ENCODE peak calls at places on chromosomes 13 and 19, in four cellular contexts. J is HepG2, U is GM23338, X is K562. N is an unnamed sample.

GRCh38 chr19:50894478-50895356 is 16.5 kb downstream of the KLK4 start:
- DNase-seq in J (no peak), U (no peak), X (no peak), N (no peak)

GRCh38 chr19:50313812-50314536 is 15.2 kb downstream of the KCNC3 start:
- DNase-seq in J (no peak), U (peak; percentile 93), X (no peak), N (no peak)

GRCh38 chr19:51441410-51442390 is 16.6 kb downstream of the SIGLEC8 start:
- DNase-seq in J (no peak), U (no peak), X (peak; percentile 53), N (no peak)

GRCh38 chr19:45591004-45591637 is 6.5 kb upstream of the OPA3 start:
- DNase-seq in J (peak; percentile 64), U (peak; percentile 88), X (peak; percentile 80), N (peak; percentile 34)

GRCh38 chr19:16363133-16363851 is 38.7 kb downstream of the KLF2 start:
- DNase-seq in J (no peak), U (no peak), X (no peak), N (no peak)

GRCh38 chr13:113153810-113154748 is 4.4 kb upstream of the PROZ start:
- DNase-seq in J (peak; percentile 49), U (peak; percentile 64), X (peak; percentile 74), N (peak; percentile 63)

GRCh38 chr19:42529248-42529764 is 1.0 kb upstream of the CEACAM1 start:
- DNase-seq in J (peak; percentile 78), U (peak; percentile 69), X (peak; percentile 78), N (peak; percentile 34)

GRCh38 chr13:21730186-21730880 is 59.5 kb downstream of the FGF9 start:
- DNase-seq in J (no peak), U (no peak), X (no peak), N (no peak)

GRCh38 chr19:3720533-3720917 is 12.3 kb downstream of the TJP3 start:
- DNase-seq in J (no peak), U (peak; percentile 41), X (peak; percentile 48), N (no peak)

GRCh38 chr19:45451181-45451849 is 16.5 kb upstream of the FOSB start:
- DNase-seq in J (no peak), U (peak; percentile 53), X (no peak), N (peak; percentile 53)

GRCh38 chr13:30551194-30551593 is 66.5 kb upstream of the USPL1 start:
- DNase-seq in J (peak; percentile 29), U (peak; percentile 70), X (no peak), N (no peak)

GRCh38 chr19:18412610-18413239 is 6.5 kb upstream of the SSBP4 start:
- DNase-seq in J (no peak), U (peak; percentile 30), X (no peak), N (no peak)

GRCh38 chr19:33564836-33565338 is 43.3 kb upstream of the PEPD start:
- DNase-seq in J (no peak), U (peak; percentile 17), X (no peak), N (no peak)

GRCh38 chr13:51632643-51633357 is 48.5 kb downstream of the WDFY2 start:
- DNase-seq in J (peak; percentile 77), U (peak; percentile 54), X (no peak), N (no peak)

GRCh38 chr19:16373539-16373938 is 48.9 kb downstream of the KLF2 start:
- DNase-seq in J (peak; percentile 70), U (no peak), X (no peak), N (peak; percentile 94)

GRCh38 chr19:778910-779653 is 18.2 kb upstream of the PTBP1 start:
- DNase-seq in J (peak; percentile 81), U (peak; percentile 49), X (no peak), N (peak; percentile 97)

GRCh38 chr13:40764587-40765403 is 6.2 kb downstream of the MRPS31 start:
- DNase-seq in J (no peak), U (no peak), X (no peak), N (peak; percentile 95)

GRCh38 chr13:102812616-102813287 is 13.8 kb downstream of the BIVM start:
- DNase-seq in J (no peak), U (peak; percentile 32), X (no peak), N (no peak)

GRCh38 chr13:62387642-62388041 is 972.0 kb upstream of the PCDH20 start:
- DNase-seq in J (no peak), U (peak; percentile 51), X (no peak), N (no peak)

GRCh38 chr13:38483623-38484022 is 134.0 kb downstream of the UFM1 start:
- DNase-seq in J (no peak), U (no peak), X (no peak), N (no peak)

GRCh38 chr13:112056284-112056727 is 10.6 kb upstream of the SOX1 start:
- DNase-seq in J (no peak), U (peak; percentile 88), X (no peak), N (no peak)

GRCh38 chr13:114323349-114323748 is 9.0 kb downstream of the CHAMP1 start:
- DNase-seq in J (no peak), U (no peak), X (no peak), N (no peak)

GRCh38 chr19:7318176-7318575 is 24.0 kb upstream of the INSR start:
- DNase-seq in J (no peak), U (no peak), X (no peak), N (no peak)

GRCh38 chr13:100442095-100442832 is 146.3 kb downstream of the GGACT start:
- DNase-seq in J (no peak), U (peak; percentile 37), X (no peak), N (no peak)

GRCh38 chr19:45403781-45404556 is 900 bp downstream of the PPP1R13L start:
- DNase-seq in J (peak; percentile 70), U (peak; percentile 95), X (peak; percentile 71), N (no peak)

GRCh38 chr19:30482956-30483355 is 110.8 kb downstream of the ZNF536 start:
- DNase-seq in J (no peak), U (no peak), X (no peak), N (no peak)

GRCh38 chr13:25678398-25678797 is 306.6 kb downstream of the ATP8A2 start:
- DNase-seq in J (no peak), U (no peak), X (no peak), N (no peak)

GRCh38 chr19:19372656-19373416 is 32.6 kb upstream of the GATAD2A start:
- DNase-seq in J (peak; percentile 90), U (peak; percentile 65), X (peak; percentile 69), N (no peak)

GRCh38 chr13:80171096-80171495 is 169.8 kb downstream of the SPRY2 start:
- DNase-seq in J (no peak), U (no peak), X (no peak), N (no peak)

GRCh38 chr13:100523994-100524393 is 64.6 kb downstream of the GGACT start:
- DNase-seq in J (no peak), U (no peak), X (no peak), N (no peak)

GRCh38 chr19:1874554-1875185 is 10.6 kb downstream of the ABHD17A start:
- DNase-seq in J (no peak), U (no peak), X (no peak), N (no peak)

GRCh38 chr13:91017031-91017668 is 330.3 kb upstream of the MIR17HG start:
- DNase-seq in J (no peak), U (peak; percentile 64), X (peak; percentile 96), N (peak; percentile 27)

GRCh38 chr19:51091895-51092873 is 9.5 kb upstream of the KLK14 start:
- DNase-seq in J (no peak), U (no peak), X (no peak), N (no peak)

GRCh38 chr19:52992109-52993004 is 21.4 kb upstream of the ERVV-1 start:
- DNase-seq in J (no peak), U (peak; percentile 46), X (peak; percentile 46), N (no peak)

GRCh38 chr13:28609936-28610335 is 49.0 kb upstream of the POMP start:
- DNase-seq in J (no peak), U (no peak), X (no peak), N (peak; percentile 42)

GRCh38 chr13:81393686-81394085 is 1052.8 kb upstream of the SPRY2 start:
- DNase-seq in J (no peak), U (peak; percentile 32), X (no peak), N (no peak)

GRCh38 chr19:4971424-4971793 is 2.5 kb downstream of the KDM4B start:
- DNase-seq in J (peak; percentile 59), U (peak; percentile 82), X (peak; percentile 67), N (no peak)

GRCh38 chr19:17718988-17719711 is at the start of gene MAP1S:
- DNase-seq in J (peak; percentile 45), U (peak; percentile 95), X (peak; percentile 87), N (peak; percentile 40)

DNA sequence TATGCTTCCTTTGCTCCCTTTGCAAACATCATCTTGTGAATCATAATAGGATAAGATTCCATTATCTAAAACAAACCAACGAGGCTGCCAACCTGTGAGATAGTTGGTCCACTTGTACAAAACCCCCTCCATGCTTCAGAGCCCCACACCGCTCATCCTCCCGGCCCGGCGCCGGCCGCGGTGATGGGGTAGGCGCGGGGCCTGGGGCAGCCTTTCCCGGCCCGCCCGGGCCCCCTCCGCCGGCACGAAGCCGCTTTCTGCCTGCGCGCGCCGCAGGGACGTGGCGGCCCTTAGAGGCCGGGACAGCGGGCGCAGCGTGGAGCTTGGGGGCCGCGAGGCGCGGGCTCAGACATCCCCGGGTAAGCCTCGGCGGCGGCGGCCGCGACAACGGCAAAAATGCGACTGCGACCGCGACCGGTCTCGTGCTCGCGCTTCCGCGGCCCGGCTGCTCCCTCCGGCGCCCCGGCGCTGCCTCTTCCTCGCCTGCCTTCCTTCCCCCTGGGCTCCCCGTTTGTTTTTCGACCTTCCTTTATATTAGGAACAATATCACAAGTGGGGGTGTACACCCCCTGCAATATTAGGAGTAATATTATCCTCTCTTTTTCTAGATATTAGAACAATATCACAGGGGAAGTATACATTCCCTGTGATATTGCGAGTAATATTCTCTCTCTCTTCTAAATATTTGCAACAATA is 54.0 kb upstream of the CEACAM21 start:
- DNase-seq in J (no peak), U (peak; percentile 51), X (no peak), N (no peak)
- TF ChIP-seq EZH2 in J (peak; percentile 80), U (peak; percentile 76), X (no peak), N (peak; percentile 44)

DNA sequence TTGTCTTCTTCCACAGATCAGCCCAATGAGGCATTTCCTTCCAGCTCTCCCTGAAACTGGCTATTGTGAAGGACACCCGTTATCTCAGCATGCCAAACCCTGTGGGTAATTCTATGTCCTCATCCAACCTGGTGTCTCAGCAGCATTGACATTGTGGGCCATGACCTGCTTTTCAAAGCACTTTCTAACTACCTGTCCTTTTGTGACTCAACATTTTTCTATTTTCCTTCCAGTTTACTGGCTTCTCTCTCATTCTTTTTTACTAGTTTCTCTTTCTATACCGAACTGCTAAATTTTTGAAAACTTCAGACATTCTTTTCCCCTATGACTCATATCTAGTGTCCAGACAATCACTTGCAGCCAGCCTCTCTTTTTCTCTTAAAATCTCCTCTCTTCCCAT is 136.4 kb upstream of the HTR2A start:
- DNase-seq in J (no peak), U (no peak), X (no peak), N (peak; percentile 51)
- H3K4me2 ChIP-seq in J (no peak overlapping the region), U (no peak overlapping the region), X (no peak overlapping the region), N (peak overlapping the region; percentile 73)

DNA sequence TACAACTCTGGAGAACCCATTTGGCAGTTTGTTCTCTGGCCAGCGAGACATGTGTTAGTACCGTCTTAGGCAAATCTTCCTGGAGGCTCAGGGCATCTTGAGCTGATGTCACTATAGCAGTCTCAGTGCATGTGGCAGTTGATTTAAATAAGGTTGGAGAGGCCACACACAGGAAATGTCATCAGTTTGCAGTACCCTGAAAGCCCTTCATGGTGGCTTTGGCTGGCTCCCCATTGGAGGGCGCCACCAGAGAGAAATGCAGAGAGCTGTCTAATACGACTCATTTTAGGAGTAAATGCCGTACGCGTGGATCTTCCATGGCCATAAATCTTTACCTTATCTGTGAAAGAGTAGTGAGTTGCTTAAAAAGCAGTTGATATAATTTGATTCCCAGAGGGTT is 163.1 kb downstream of the STK24 start:
- DNase-seq in J (no peak), U (peak; percentile 21), X (no peak), N (no peak)
- TF ChIP-seq CTCF in J (no peak), U (peak; percentile 48), X (no peak), N (no peak)

GRCh38 chr13:109708014-109708617 is 78.3 kb downstream of the IRS2 start:
- DNase-seq in J (no peak), U (no peak), X (no peak), N (no peak)
- TF ChIP-seq EZH2 in J (no peak), U (no peak), X (no peak), N (no peak)